ENCODE peak calls at places on chromosome 22, in eight cellular contexts. R, H, S, Q, A, C, N and F are unnamed samples.

GRCh38 chr22:27609411-27610029 is 192.0 kb downstream of the MN1 start:
- DNase-seq in R (no peak), H (no peak), S (no peak), Q (no peak), A (no peak), C (no peak), N (no peak), F (no peak)

GRCh38 chr22:36221799-36222751 is 17.3 kb downstream of the APOL2 start:
- DNase-seq in R (peak), H (peak), S (no peak), Q (no peak), A (no peak), C (peak), N (peak), F (peak)

GRCh38 chr22:36425977-36426523 is 38.3 kb upstream of the MYH9 start:
- DNase-seq in R (peak), H (no peak), S (no peak), Q (peak), A (no peak), C (no peak), N (no peak), F (peak)

GRCh38 chr22:32336185-32336603 is 21.5 kb upstream of the RFPL3 start:
- DNase-seq in R (no peak), H (no peak), S (no peak), Q (no peak), A (no peak), C (no peak), N (no peak), F (no peak)

GRCh38 chr22:49154433-49154832 is 673.2 kb downstream of the BRD1 start:
- DNase-seq in R (no peak), H (no peak), S (no peak), Q (no peak), A (no peak), C (no peak), N (no peak), F (no peak)

GRCh38 chr22:45884201-45885067 is 92.5 kb downstream of the WNT7B start:
- DNase-seq in R (peak), H (no peak), S (no peak), Q (no peak), A (no peak), C (no peak), N (no peak), F (no peak)

GRCh38 chr22:43998865-43999264 is 25.2 kb upstream of the PARVB start:
- DNase-seq in R (peak), H (no peak), S (no peak), Q (no peak), A (no peak), C (no peak), N (no peak), F (no peak)

GRCh38 chr22:49690454-49690853 is 137.2 kb downstream of the BRD1 start:
- DNase-seq in R (no peak), H (no peak), S (no peak), Q (no peak), A (no peak), C (no peak), N (no peak), F (no peak)

GRCh38 chr22:50264104-50264745 is 2.7 kb upstream of the MAPK12 start:
- DNase-seq in R (no peak), H (no peak), S (no peak), Q (no peak), A (no peak), C (no peak), N (no peak), F (no peak)

GRCh38 chr22:49327411-49327810 is 500.3 kb downstream of the BRD1 start:
- DNase-seq in R (no peak), H (no peak), S (no peak), Q (no peak), A (no peak), C (no peak), N (no peak), F (no peak)

GRCh38 chr22:47002692-47003091 is 240.2 kb downstream of the TBC1D22A start:
- DNase-seq in R (no peak), H (no peak), S (no peak), Q (no peak), A (no peak), C (no peak), N (no peak), F (no peak)

GRCh38 chr22:36998620-36999351 is 20.5 kb downstream of the TST start:
- DNase-seq in R (no peak), H (no peak), S (no peak), Q (peak), A (no peak), C (peak), N (no peak), F (no peak)

GRCh38 chr22:50305658-50306566 is 1.5 kb downstream of the PLXNB2 start:
- DNase-seq in R (peak), H (no peak), S (peak), Q (peak), A (no peak), C (peak), N (no peak), F (peak)

GRCh38 chr22:41288245-41288946 is 2.4 kb upstream of the RANGAP1 start:
- DNase-seq in R (no peak), H (no peak), S (no peak), Q (peak), A (no peak), C (no peak), N (no peak), F (peak)

GRCh38 chr22:41833369-41834004 is 582 bp downstream of the SREBF2 start:
- DNase-seq in R (peak), H (peak), S (no peak), Q (peak), A (peak), C (peak), N (peak), F (no peak)

GRCh38 chr22:47143249-47143938 is 380.9 kb downstream of the TBC1D22A start:
- DNase-seq in R (no peak), H (no peak), S (no peak), Q (no peak), A (no peak), C (no peak), N (no peak), F (no peak)